ENCODE peak calls at places on chromosome 19, in nine cellular contexts. Z, C, T, W, V, A, K, U and J are unnamed samples.

GRCh38 chr19:2337329-2337707 is 8.8 kb downstream of the SPPL2B start:
- DNase-seq in A (peak; percentile 77), T (no peak), Z (peak; percentile 45), V (no peak), K (no peak), U (no peak), C (no peak), W (peak; percentile 83), J (peak; percentile 19)

GRCh38 chr19:50486823-50487515 is 10.3 kb upstream of the GARIN5A start:
- DNase-seq in U (peak; percentile 41), C (no peak), K (no peak), W (peak; percentile 68), Z (peak; percentile 89), A (peak; percentile 31), V (peak; percentile 5), T (no peak), J (no peak)

GRCh38 chr19:30360378-30361106 is 11.6 kb upstream of the ZNF536 start:
- DNase-seq in W (peak; percentile 62), T (no peak), Z (no peak), U (no peak), V (no peak), C (no peak), A (no peak), K (no peak), J (no peak)

GRCh38 chr19:29311391-29311790 is 98.4 kb upstream of the UQCRFS1 start:
- DNase-seq in V (no peak), K (no peak), Z (no peak), A (no peak), W (peak; percentile 78), U (no peak), T (no peak), C (no peak), J (no peak)

GRCh38 chr19:43594710-43595604 is 977 bp downstream of the IRGQ start:
- DNase-seq in W (peak; percentile 91), U (peak; percentile 61), Z (peak; percentile 75), T (peak; percentile 46), A (peak; percentile 93), C (peak; percentile 72), K (peak; percentile 81), V (peak; percentile 48), J (peak; percentile 24)

GRCh38 chr19:2793126-2793525 is 7.8 kb downstream of the THOP1 start:
- DNase-seq in C (no peak), Z (no peak), V (no peak), K (no peak), T (no peak), A (no peak), U (no peak), W (no peak), J (no peak)

GRCh38 chr19:53196777-53197396 is 3.7 kb upstream of the ZNF665 start:
- DNase-seq in C (peak; percentile 97), W (peak; percentile 98), Z (peak; percentile 98), T (peak; percentile 99), V (peak; percentile 69), A (peak; percentile 99), K (peak; percentile 99), U (peak; percentile 98), J (peak; percentile 63)

GRCh38 chr19:41426952-41427646 is at the start of gene B3GNT8:
- DNase-seq in V (peak; percentile 82), A (peak; percentile 99), C (peak; percentile 77), K (peak; percentile 94), U (peak; percentile 94), T (peak; percentile 89), W (peak; percentile 95), Z (peak; percentile 94), J (no peak)

GRCh38 chr19:58203814-58204475 is 21.1 kb downstream of the ZNF274 start:
- DNase-seq in U (no peak), V (no peak), K (no peak), T (no peak), Z (peak; percentile 5), C (no peak), A (no peak), W (no peak), J (no peak)

GRCh38 chr19:52991484-52991883 is 22.2 kb upstream of the ERVV-1 start:
- DNase-seq in T (no peak), C (no peak), K (no peak), Z (no peak), W (no peak), V (peak; percentile 83), A (no peak), U (no peak), J (no peak)

GRCh38 chr19:3916033-3916432 is 16.8 kb upstream of the NMRK2 start:
- DNase-seq in U (no peak), C (no peak), A (no peak), V (no peak), W (no peak), T (no peak), Z (no peak), K (no peak), J (no peak)
- H3K4me3 ChIP-seq in U (no peak overlapping the region), C (no peak overlapping the region), A (no peak overlapping the region), V (no peak overlapping the region), W (no peak overlapping the region), T (no peak overlapping the region), Z (no peak overlapping the region), K (no peak overlapping the region), J (no peak overlapping the region)

DNA sequence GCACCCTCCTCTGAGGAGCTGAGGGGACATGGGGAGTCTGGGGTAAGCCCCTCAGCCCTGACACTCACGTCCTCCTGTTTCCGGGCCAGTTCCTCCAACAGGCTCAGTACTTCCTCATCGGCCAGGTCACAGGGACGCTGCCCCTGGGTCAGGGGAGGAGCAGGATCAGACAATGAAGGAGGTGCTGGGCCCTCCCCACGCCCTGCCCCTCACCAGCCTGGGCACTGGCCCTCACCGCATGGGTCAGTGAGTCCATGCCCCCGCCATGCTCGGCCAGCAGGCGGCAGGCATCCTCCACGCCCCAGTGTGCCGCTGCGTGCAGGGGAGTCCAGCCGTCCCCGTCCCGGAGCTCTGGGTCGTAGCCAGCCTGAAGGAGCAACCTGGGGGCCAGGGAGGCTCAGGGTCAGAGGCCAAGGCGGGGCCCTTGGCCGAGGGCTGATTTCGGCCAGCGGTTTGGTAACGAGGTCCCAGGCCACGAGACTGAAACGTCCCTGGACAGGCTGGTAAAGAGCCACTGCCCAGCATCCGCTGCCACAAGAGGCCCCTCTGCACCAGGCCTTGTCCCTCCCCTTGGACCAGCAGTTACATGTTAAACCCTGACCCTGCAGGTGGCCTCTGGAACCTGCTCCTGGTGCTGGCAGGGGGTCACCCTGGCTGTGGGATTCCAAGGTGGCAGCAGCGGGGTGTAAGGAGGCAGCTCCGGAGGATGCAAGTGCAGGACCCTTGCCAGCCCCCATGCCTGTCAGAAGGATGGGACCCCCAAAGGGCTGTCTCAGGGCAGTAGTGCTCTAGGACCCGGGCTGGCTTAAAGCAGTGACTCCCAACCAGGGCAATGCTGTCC is 18.5 kb downstream of the PPP1R12C start:
- DNase-seq in T (no peak), W (no peak), C (no peak), A (peak; percentile 68), Z (no peak), K (peak; percentile 53), U (no peak), V (no peak), J (no peak)
- TF ChIP-seq CTCF in T (no peak), W (peak; percentile 27), C (no peak), A (no peak), Z (no peak), K (no peak), U (no peak), V (no peak), J (no peak)

GRCh38 chr19:7927605-7928333 is 1.8 kb upstream of the CTXN1 start:
- DNase-seq in U (no peak), A (peak; percentile 64), Z (no peak), C (peak; percentile 29), T (peak; percentile 22), K (no peak), W (no peak), V (no peak), J (no peak)

GRCh38 chr19:7928741-7929701 is 3.1 kb upstream of the CTXN1 start:
- DNase-seq in T (no peak), A (peak; percentile 77), C (peak; percentile 42), Z (peak; percentile 49), K (peak; percentile 92), V (peak; percentile 47), U (no peak), W (peak; percentile 75), J (peak; percentile 76)

GRCh38 chr19:7926727-7927604 is 1.0 kb upstream of the CTXN1 start:
- DNase-seq in C (peak; percentile 38), A (peak; percentile 80), W (no peak), K (no peak), Z (no peak), U (no peak), T (no peak), V (no peak), J (no peak)

GRCh38 chr19:7926021-7926726 is at the start of gene CTXN1:
- DNase-seq in K (peak; percentile 88), C (peak; percentile 73), U (peak; percentile 83), A (peak; percentile 94), W (peak; percentile 91), T (peak; percentile 74), V (no peak), Z (peak; percentile 85), J (no peak)

GRCh38 chr19:7928334-7928706 is 2.4 kb upstream of the CTXN1 start:
- DNase-seq in V (no peak), U (no peak), K (no peak), W (no peak), T (no peak), Z (no peak), C (no peak), A (no peak), J (no peak)
- H3K4me3 ChIP-seq in V (no peak overlapping the region), U (no peak overlapping the region), K (no peak overlapping the region), W (no peak overlapping the region), T (no peak overlapping the region), Z (no peak overlapping the region), C (no peak overlapping the region), A (no peak overlapping the region), J (no peak overlapping the region)

GRCh38 chr19:45526971-45527370 is 19.7 kb downstream of the VASP start:
- DNase-seq in V (no peak), C (no peak), T (no peak), K (no peak), W (no peak), U (no peak), Z (no peak), A (no peak), J (no peak)

GRCh38 chr19:45528744-45529453 is 21.6 kb downstream of the VASP start:
- DNase-seq in K (no peak), W (peak; percentile 91), A (peak; percentile 82), U (peak; percentile 84), V (peak; percentile 75), C (no peak), Z (peak; percentile 60), T (no peak), J (no peak)

GRCh38 chr19:45526143-45526542 is 18.9 kb downstream of the VASP start:
- DNase-seq in T (peak; percentile 76), Z (peak; percentile 86), K (peak; percentile 83), V (peak; percentile 64), A (peak; percentile 85), W (peak; percentile 89), U (peak; percentile 73), C (peak; percentile 55), J (no peak)

GRCh38 chr19:45528149-45528743 is 21.0 kb downstream of the VASP start:
- DNase-seq in C (no peak), V (peak; percentile 86), K (no peak), U (no peak), T (no peak), Z (no peak), A (no peak), W (peak; percentile 73), J (no peak)

DNA sequence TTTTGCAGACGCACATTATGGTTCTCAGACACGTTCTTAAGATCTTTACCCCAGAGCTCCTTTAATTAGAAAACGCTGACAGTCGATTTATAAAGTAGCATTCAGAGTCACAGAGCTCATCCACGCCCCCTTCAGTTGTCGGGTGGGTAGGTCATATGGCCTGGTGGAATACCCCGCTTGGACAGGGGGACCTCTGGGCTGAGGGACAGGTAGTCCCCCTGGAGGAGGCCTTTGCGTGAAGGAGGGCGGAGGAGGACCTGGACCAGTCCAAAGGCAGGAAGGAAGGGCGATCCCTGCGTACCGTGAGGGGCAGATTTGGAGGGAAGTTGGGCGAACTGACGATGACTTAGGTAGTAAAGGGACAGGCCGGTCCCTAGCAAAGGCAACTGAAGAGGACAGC is 20.5 kb downstream of the VASP start:
- DNase-seq in U (no peak), T (no peak), Z (no peak), W (peak; percentile 39), A (no peak), K (no peak), V (no peak), C (no peak), J (no peak)
- TF ChIP-seq CTCF in U (no peak), T (no peak), Z (no peak), W (peak; percentile 23), A (no peak), K (no peak), V (no peak), C (no peak), J (no peak)